ENCODE peak calls at places on chromosomes 1 and 21, in eight cellular contexts. One of them, this sample, is unnamed.

GRCh38 chr1:175853681-175854080 is 110.3 kb upstream of the TNR start:
- DNase-seq in NCI-H1092 treated with DMSO at 0.1 percent for 48 hours: no peak
- DNase-seq in ACHN: no peak
- DNase-seq in astrocyte of the cerebellum: no peak
- DNase-seq in left ventricle myocardium superior: no peak
- DNase-seq in caudate nucleus: no peak
- DNase-seq in HFF-Myc: no peak
- DNase-seq in naive thymus-derived CD8-positive, alpha-beta T cell: no peak
- DNase-seq in this sample: no peak

GRCh38 chr1:237139732-237140131 is 97.7 kb downstream of the RYR2 start:
- DNase-seq in NCI-H1092 treated with DMSO at 0.1 percent for 48 hours: no peak
- DNase-seq in ACHN: no peak
- DNase-seq in astrocyte of the cerebellum: no peak
- DNase-seq in left ventricle myocardium superior: no peak
- DNase-seq in caudate nucleus: no peak
- DNase-seq in HFF-Myc: no peak
- DNase-seq in naive thymus-derived CD8-positive, alpha-beta T cell: no peak
- DNase-seq in this sample: no peak

GRCh38 chr1:30742963-30743559 is 14.5 kb downstream of the LAPTM5 start:
- DNase-seq in NCI-H1092 treated with DMSO at 0.1 percent for 48 hours: no peak
- DNase-seq in ACHN: no peak
- DNase-seq in astrocyte of the cerebellum: no peak
- DNase-seq in left ventricle myocardium superior: no peak
- DNase-seq in caudate nucleus: no peak
- DNase-seq in HFF-Myc: no peak
- DNase-seq in naive thymus-derived CD8-positive, alpha-beta T cell: no peak
- DNase-seq in this sample: peak; percentile 21

GRCh38 chr1:231153726-231154125 is 8.1 kb upstream of the TRIM67 start:
- DNase-seq in NCI-H1092 treated with DMSO at 0.1 percent for 48 hours: no peak
- DNase-seq in ACHN: no peak
- DNase-seq in astrocyte of the cerebellum: no peak
- DNase-seq in left ventricle myocardium superior: no peak
- DNase-seq in caudate nucleus: no peak
- DNase-seq in HFF-Myc: no peak
- DNase-seq in naive thymus-derived CD8-positive, alpha-beta T cell: no peak
- DNase-seq in this sample: no peak

GRCh38 chr1:227889047-227889862 is 58.5 kb downstream of the WNT9A start:
- DNase-seq in NCI-H1092 treated with DMSO at 0.1 percent for 48 hours: no peak
- DNase-seq in ACHN: no peak
- DNase-seq in astrocyte of the cerebellum: no peak
- DNase-seq in left ventricle myocardium superior: no peak
- DNase-seq in caudate nucleus: no peak
- DNase-seq in HFF-Myc: no peak
- DNase-seq in naive thymus-derived CD8-positive, alpha-beta T cell: peak; percentile 55
- DNase-seq in this sample: no peak

GRCh38 chr1:210706246-210706645 is 377.5 kb downstream of the HHAT start:
- DNase-seq in NCI-H1092 treated with DMSO at 0.1 percent for 48 hours: no peak
- DNase-seq in ACHN: no peak
- DNase-seq in astrocyte of the cerebellum: no peak
- DNase-seq in left ventricle myocardium superior: no peak
- DNase-seq in caudate nucleus: no peak
- DNase-seq in HFF-Myc: no peak
- DNase-seq in naive thymus-derived CD8-positive, alpha-beta T cell: no peak
- DNase-seq in this sample: no peak

GRCh38 chr21:33211732-33212131 is 18.0 kb upstream of the IFNAR2 start:
- DNase-seq in NCI-H1092 treated with DMSO at 0.1 percent for 48 hours: no peak
- DNase-seq in ACHN: no peak
- DNase-seq in astrocyte of the cerebellum: no peak
- DNase-seq in left ventricle myocardium superior: no peak
- DNase-seq in caudate nucleus: no peak
- DNase-seq in HFF-Myc: no peak
- DNase-seq in naive thymus-derived CD8-positive, alpha-beta T cell: no peak
- DNase-seq in this sample: no peak

GRCh38 chr1:53634571-53634979 is 104.4 kb downstream of the GLIS1 start:
- DNase-seq in NCI-H1092 treated with DMSO at 0.1 percent for 48 hours: no peak
- DNase-seq in ACHN: no peak
- DNase-seq in astrocyte of the cerebellum: no peak
- DNase-seq in left ventricle myocardium superior: no peak
- DNase-seq in caudate nucleus: no peak
- DNase-seq in HFF-Myc: no peak
- DNase-seq in naive thymus-derived CD8-positive, alpha-beta T cell: no peak
- DNase-seq in this sample: no peak

GRCh38 chr1:41689139-41689538 is 204.7 kb upstream of the EDN2 start:
- DNase-seq in NCI-H1092 treated with DMSO at 0.1 percent for 48 hours: no peak
- DNase-seq in ACHN: no peak
- DNase-seq in astrocyte of the cerebellum: no peak
- DNase-seq in left ventricle myocardium superior: no peak
- DNase-seq in caudate nucleus: no peak
- DNase-seq in HFF-Myc: no peak
- DNase-seq in naive thymus-derived CD8-positive, alpha-beta T cell: no peak
- DNase-seq in this sample: no peak

GRCh38 chr1:164731161-164731747 is 172.3 kb downstream of the PBX1 start:
- DNase-seq in NCI-H1092 treated with DMSO at 0.1 percent for 48 hours: no peak
- DNase-seq in ACHN: no peak
- DNase-seq in astrocyte of the cerebellum: no peak
- DNase-seq in left ventricle myocardium superior: no peak
- DNase-seq in caudate nucleus: no peak
- DNase-seq in HFF-Myc: no peak
- DNase-seq in naive thymus-derived CD8-positive, alpha-beta T cell: no peak
- DNase-seq in this sample: no peak

GRCh38 chr1:205934788-205935187 is 8.5 kb downstream of the SLC26A9 start:
- DNase-seq in NCI-H1092 treated with DMSO at 0.1 percent for 48 hours: peak; percentile 31
- DNase-seq in ACHN: no peak
- DNase-seq in astrocyte of the cerebellum: no peak
- DNase-seq in left ventricle myocardium superior: no peak
- DNase-seq in caudate nucleus: no peak
- DNase-seq in HFF-Myc: no peak
- DNase-seq in naive thymus-derived CD8-positive, alpha-beta T cell: peak; percentile 35
- DNase-seq in this sample: no peak

GRCh38 chr1:25688390-25689119 is 72.0 kb downstream of the MAN1C1 start:
- DNase-seq in NCI-H1092 treated with DMSO at 0.1 percent for 48 hours: no peak
- DNase-seq in ACHN: no peak
- DNase-seq in astrocyte of the cerebellum: no peak
- DNase-seq in left ventricle myocardium superior: peak; percentile 54
- DNase-seq in caudate nucleus: no peak
- DNase-seq in HFF-Myc: no peak
- DNase-seq in naive thymus-derived CD8-positive, alpha-beta T cell: no peak
- DNase-seq in this sample: no peak

GRCh38 chr1:190904091-190904695 is 426.5 kb upstream of the BRINP3 start:
- DNase-seq in NCI-H1092 treated with DMSO at 0.1 percent for 48 hours: no peak
- DNase-seq in ACHN: no peak
- DNase-seq in astrocyte of the cerebellum: peak; percentile 1
- DNase-seq in left ventricle myocardium superior: no peak
- DNase-seq in caudate nucleus: no peak
- DNase-seq in HFF-Myc: no peak
- DNase-seq in naive thymus-derived CD8-positive, alpha-beta T cell: no peak
- DNase-seq in this sample: no peak

GRCh38 chr1:202365092-202365815 is 16.8 kb downstream of the PPP1R12B start:
- DNase-seq in NCI-H1092 treated with DMSO at 0.1 percent for 48 hours: no peak
- DNase-seq in ACHN: peak; percentile 36
- DNase-seq in astrocyte of the cerebellum: peak; percentile 51
- DNase-seq in left ventricle myocardium superior: no peak
- DNase-seq in caudate nucleus: no peak
- DNase-seq in HFF-Myc: no peak
- DNase-seq in naive thymus-derived CD8-positive, alpha-beta T cell: no peak
- DNase-seq in this sample: no peak

GRCh38 chr1:206449566-206449965 is 20.7 kb upstream of the IKBKE start:
- DNase-seq in NCI-H1092 treated with DMSO at 0.1 percent for 48 hours: no peak
- DNase-seq in ACHN: no peak
- DNase-seq in astrocyte of the cerebellum: no peak
- DNase-seq in left ventricle myocardium superior: no peak
- DNase-seq in caudate nucleus: no peak
- DNase-seq in HFF-Myc: peak; percentile 19
- DNase-seq in naive thymus-derived CD8-positive, alpha-beta T cell: no peak
- DNase-seq in this sample: no peak

GRCh38 chr1:106554294-106554693 is 502.2 kb upstream of the PRMT6 start:
- DNase-seq in NCI-H1092 treated with DMSO at 0.1 percent for 48 hours: no peak
- DNase-seq in ACHN: no peak
- DNase-seq in astrocyte of the cerebellum: no peak
- DNase-seq in left ventricle myocardium superior: no peak
- DNase-seq in caudate nucleus: no peak
- DNase-seq in HFF-Myc: no peak
- DNase-seq in naive thymus-derived CD8-positive, alpha-beta T cell: no peak
- DNase-seq in this sample: no peak

GRCh38 chr1:212782422-212783154 is 9.0 kb downstream of the NSL1 start:
- DNase-seq in NCI-H1092 treated with DMSO at 0.1 percent for 48 hours: peak; percentile 16
- DNase-seq in ACHN: peak; percentile 57
- DNase-seq in astrocyte of the cerebellum: no peak
- DNase-seq in left ventricle myocardium superior: no peak
- DNase-seq in caudate nucleus: no peak
- DNase-seq in HFF-Myc: no peak
- DNase-seq in naive thymus-derived CD8-positive, alpha-beta T cell: no peak
- DNase-seq in this sample: peak; percentile 20

GRCh38 chr1:101444873-101445618 is 208.2 kb downstream of the S1PR1 start:
- DNase-seq in NCI-H1092 treated with DMSO at 0.1 percent for 48 hours: no peak
- DNase-seq in ACHN: no peak
- DNase-seq in astrocyte of the cerebellum: no peak
- DNase-seq in left ventricle myocardium superior: no peak
- DNase-seq in caudate nucleus: no peak
- DNase-seq in HFF-Myc: no peak
- DNase-seq in naive thymus-derived CD8-positive, alpha-beta T cell: no peak
- DNase-seq in this sample: no peak

GRCh38 chr1:214186118-214186517 is 94.8 kb upstream of the SMYD2 start:
- DNase-seq in NCI-H1092 treated with DMSO at 0.1 percent for 48 hours: no peak
- DNase-seq in ACHN: no peak
- DNase-seq in astrocyte of the cerebellum: no peak
- DNase-seq in left ventricle myocardium superior: no peak
- DNase-seq in caudate nucleus: no peak
- DNase-seq in HFF-Myc: no peak
- DNase-seq in naive thymus-derived CD8-positive, alpha-beta T cell: no peak
- DNase-seq in this sample: no peak

GRCh38 chr1:10776206-10776905 is 20.1 kb downstream of the CASZ1 start:
- DNase-seq in NCI-H1092 treated with DMSO at 0.1 percent for 48 hours: peak; percentile 38
- DNase-seq in ACHN: no peak
- DNase-seq in astrocyte of the cerebellum: no peak
- DNase-seq in left ventricle myocardium superior: no peak
- DNase-seq in caudate nucleus: no peak
- DNase-seq in HFF-Myc: no peak
- DNase-seq in naive thymus-derived CD8-positive, alpha-beta T cell: peak; percentile 18
- DNase-seq in this sample: peak; percentile 80

GRCh38 chr1:94106716-94107115 is 14.2 kb downstream of the ABCA4 start:
- DNase-seq in NCI-H1092 treated with DMSO at 0.1 percent for 48 hours: no peak
- DNase-seq in ACHN: peak; percentile 50
- DNase-seq in astrocyte of the cerebellum: no peak
- DNase-seq in left ventricle myocardium superior: no peak
- DNase-seq in caudate nucleus: no peak
- DNase-seq in HFF-Myc: no peak
- DNase-seq in naive thymus-derived CD8-positive, alpha-beta T cell: no peak
- DNase-seq in this sample: no peak

GRCh38 chr1:18693256-18694098 is 62.8 kb downstream of the PAX7 start:
- DNase-seq in NCI-H1092 treated with DMSO at 0.1 percent for 48 hours: no peak
- DNase-seq in ACHN: no peak
- DNase-seq in astrocyte of the cerebellum: no peak
- DNase-seq in left ventricle myocardium superior: no peak
- DNase-seq in caudate nucleus: no peak
- DNase-seq in HFF-Myc: no peak
- DNase-seq in naive thymus-derived CD8-positive, alpha-beta T cell: no peak
- DNase-seq in this sample: peak; percentile 79

GRCh38 chr1:99149952-99150351 is 114.3 kb upstream of the PLPPR4 start:
- DNase-seq in NCI-H1092 treated with DMSO at 0.1 percent for 48 hours: no peak
- DNase-seq in ACHN: no peak
- DNase-seq in astrocyte of the cerebellum: no peak
- DNase-seq in left ventricle myocardium superior: no peak
- DNase-seq in caudate nucleus: no peak
- DNase-seq in HFF-Myc: no peak
- DNase-seq in naive thymus-derived CD8-positive, alpha-beta T cell: no peak
- DNase-seq in this sample: no peak

GRCh38 chr21:38166214-38166547 is 90.6 kb upstream of the KCNJ15 start:
- DNase-seq in NCI-H1092 treated with DMSO at 0.1 percent for 48 hours: no peak
- DNase-seq in ACHN: no peak
- DNase-seq in astrocyte of the cerebellum: no peak
- DNase-seq in left ventricle myocardium superior: no peak
- DNase-seq in caudate nucleus: no peak
- DNase-seq in HFF-Myc: no peak
- DNase-seq in naive thymus-derived CD8-positive, alpha-beta T cell: no peak
- DNase-seq in this sample: peak; percentile 93

GRCh38 chr21:42550817-42551216 is 37.2 kb downstream of the SLC37A1 start:
- DNase-seq in NCI-H1092 treated with DMSO at 0.1 percent for 48 hours: peak; percentile 53
- DNase-seq in ACHN: no peak
- DNase-seq in astrocyte of the cerebellum: no peak
- DNase-seq in left ventricle myocardium superior: no peak
- DNase-seq in caudate nucleus: no peak
- DNase-seq in HFF-Myc: no peak
- DNase-seq in naive thymus-derived CD8-positive, alpha-beta T cell: no peak
- DNase-seq in this sample: no peak

GRCh38 chr1:175129997-175130648 is 62.5 kb downstream of the KIAA0040 start:
- DNase-seq in NCI-H1092 treated with DMSO at 0.1 percent for 48 hours: no peak
- DNase-seq in ACHN: no peak
- DNase-seq in astrocyte of the cerebellum: no peak
- DNase-seq in left ventricle myocardium superior: no peak
- DNase-seq in caudate nucleus: no peak
- DNase-seq in HFF-Myc: no peak
- DNase-seq in naive thymus-derived CD8-positive, alpha-beta T cell: no peak
- DNase-seq in this sample: peak; percentile 88

GRCh38 chr1:2373551-2374259 is 17.6 kb downstream of the MORN1 start:
- DNase-seq in NCI-H1092 treated with DMSO at 0.1 percent for 48 hours: no peak
- DNase-seq in ACHN: no peak
- DNase-seq in astrocyte of the cerebellum: no peak
- DNase-seq in left ventricle myocardium superior: no peak
- DNase-seq in caudate nucleus: no peak
- DNase-seq in HFF-Myc: no peak
- DNase-seq in naive thymus-derived CD8-positive, alpha-beta T cell: peak; percentile 56
- DNase-seq in this sample: no peak

GRCh38 chr1:167482184-167482583 is 36.1 kb downstream of the CD247 start:
- DNase-seq in NCI-H1092 treated with DMSO at 0.1 percent for 48 hours: no peak
- DNase-seq in ACHN: no peak
- DNase-seq in astrocyte of the cerebellum: no peak
- DNase-seq in left ventricle myocardium superior: no peak
- DNase-seq in caudate nucleus: no peak
- DNase-seq in HFF-Myc: no peak
- DNase-seq in naive thymus-derived CD8-positive, alpha-beta T cell: peak; percentile 73
- DNase-seq in this sample: no peak

This sample was measured in NCI-H524.